ENCODE peak calls at places on chromosomes 13 and 19, in nine cellular contexts. D, N, Y, F, U, P, S, R and Q are unnamed samples.

GRCh38 chr19:40420766-40421467 is 4.9 kb downstream of the SERTAD1 start:
- DNase-seq in F (peak; percentile 88), N (peak; percentile 73), Y (peak; percentile 81), R (peak; percentile 81), D (peak; percentile 68), S (no peak), P (peak; percentile 97), U (peak; percentile 94), Q (peak; percentile 87)

GRCh38 chr13:48801255-48801654 is 147.5 kb downstream of the CYSLTR2 start:
- DNase-seq in R (no peak), F (no peak), P (no peak), N (no peak), U (peak; percentile 85), Y (peak; percentile 56), D (no peak), S (no peak), Q (no peak)

GRCh38 chr19:35213678-35214632 is 14.6 kb downstream of the FAM187B start:
- DNase-seq in D (peak; percentile 79), S (no peak), N (peak; percentile 11), Y (peak; percentile 75), U (peak; percentile 63), F (no peak), R (peak; percentile 93), P (peak; percentile 37), Q (no peak)

GRCh38 chr19:50331187-50332013 is 2.2 kb upstream of the KCNC3 start:
- DNase-seq in S (no peak), U (no peak), Y (no peak), N (no peak), D (no peak), R (no peak), F (no peak), P (no peak), Q (no peak)

GRCh38 chr13:26971990-26972888 is 199.4 kb downstream of the USP12 start:
- DNase-seq in S (peak; percentile 48), D (peak; percentile 16), F (peak; percentile 21), P (no peak), Y (peak; percentile 45), N (peak; percentile 81), R (peak; percentile 59), U (no peak), Q (peak; percentile 32)

GRCh38 chr13:99829156-99829555 is 142.4 kb downstream of the ZIC5 start:
- DNase-seq in N (no peak), F (no peak), S (no peak), U (no peak), R (no peak), P (no peak), D (no peak), Y (no peak), Q (no peak)

GRCh38 chr13:21344662-21345176 is 114.4 kb downstream of the ZDHHC20 start:
- DNase-seq in R (peak; percentile 57), N (no peak), U (no peak), F (no peak), P (no peak), D (peak; percentile 19), Y (no peak), S (no peak), Q (no peak)

GRCh38 chr19:5947435-5947834 is 30.5 kb downstream of the RANBP3 start:
- DNase-seq in N (no peak), R (no peak), D (no peak), F (no peak), P (peak; percentile 68), Y (peak; percentile 81), U (peak; percentile 94), S (no peak), Q (no peak)

GRCh38 chr19:48812094-48812929 is 1.5 kb upstream of the BCAT2 start:
- DNase-seq in S (no peak), N (peak; percentile 85), R (peak; percentile 78), P (peak; percentile 93), D (peak; percentile 47), U (peak; percentile 68), Y (peak; percentile 62), F (peak; percentile 80), Q (peak; percentile 52)

GRCh38 chr19:17302391-17303166 is 646 bp downstream of the ABHD8 start:
- DNase-seq in Y (no peak), U (no peak), R (no peak), F (no peak), D (no peak), S (no peak), P (no peak), N (no peak), Q (no peak)

GRCh38 chr19:2761309-2761677 is 21.5 kb upstream of the SLC39A3 start:
- DNase-seq in D (no peak), R (no peak), U (no peak), Y (no peak), P (no peak), N (no peak), F (no peak), S (no peak), Q (no peak)

GRCh38 chr13:63449549-63449948 is 2033.9 kb upstream of the PCDH20 start:
- DNase-seq in D (no peak), P (no peak), S (no peak), F (no peak), Y (peak; percentile 2), R (no peak), U (no peak), N (no peak), Q (no peak)

GRCh38 chr13:42720116-42720857 is 61.1 kb upstream of the FAM216B start:
- DNase-seq in N (peak; percentile 13), Y (peak; percentile 100), R (peak; percentile 7), S (no peak), U (peak; percentile 99), F (no peak), D (no peak), P (no peak), Q (no peak)

GRCh38 chr13:110156186-110157065 is 150.5 kb downstream of the COL4A1 start:
- DNase-seq in R (no peak), S (no peak), F (no peak), U (peak; percentile 14), P (no peak), D (no peak), N (no peak), Y (peak; percentile 21), Q (no peak)

GRCh38 chr19:55638864-55639359 is 1.9 kb upstream of the ZNF580 start:
- DNase-seq in P (peak; percentile 60), R (peak; percentile 83), D (peak; percentile 55), S (no peak), U (peak; percentile 24), N (no peak), Y (peak; percentile 33), F (no peak), Q (peak; percentile 55)

GRCh38 chr13:78102121-78102677 is 183.6 kb upstream of the EDNRB start:
- DNase-seq in D (no peak), U (peak; percentile 70), R (no peak), S (no peak), F (no peak), Y (no peak), P (peak; percentile 18), N (no peak), Q (no peak)

GRCh38 chr13:50225188-50226155 is 210.2 kb downstream of the KCNRG start:
- DNase-seq in R (no peak), Y (no peak), D (no peak), F (no peak), N (no peak), S (no peak), P (no peak), U (no peak), Q (no peak)

GRCh38 chr13:114099191-114099590 is 33.2 kb downstream of the RASA3 start:
- DNase-seq in S (no peak), N (no peak), R (no peak), D (no peak), U (peak; percentile 96), Y (peak; percentile 89), F (no peak), P (peak; percentile 89), Q (no peak)

GRCh38 chr13:30196025-30196424 is 111.3 kb downstream of the KATNAL1 start:
- DNase-seq in U (no peak), D (no peak), N (peak; percentile 55), Y (peak; percentile 54), S (peak; percentile 60), F (peak; percentile 4), R (no peak), P (no peak), Q (no peak)

GRCh38 chr19:49327878-49328544 is 3.0 kb upstream of the SLC6A16 start:
- DNase-seq in S (no peak), P (no peak), F (no peak), N (no peak), Y (peak; percentile 29), U (peak; percentile 29), D (peak; percentile 39), R (peak; percentile 62), Q (no peak)